ENCODE peak calls at places on chromosomes 16 and 17, in four cellular contexts. One of them, this sample, is unnamed.

GRCh38 chr17:78272181-78272913 is 40.9 kb downstream of the TMEM235 start:
- DNase-seq in lower leg skin: peak
- DNase-seq in cardiac fibroblast: peak
- DNase-seq in lower lobe of right lung: peak
- DNase-seq in this sample: peak

GRCh38 chr17:27352481-27353460 is 58.9 kb downstream of the WSB1 start:
- DNase-seq in cardiac fibroblast: peak
- DNase-seq in lower leg skin: no peak
- DNase-seq in lower lobe of right lung: no peak
- DNase-seq in this sample: peak

GRCh38 chr17:80791758-80792284 is 199.8 kb upstream of the CHMP6 start:
- DNase-seq in lower leg skin: peak
- DNase-seq in cardiac fibroblast: peak
- DNase-seq in lower lobe of right lung: no peak
- DNase-seq in this sample: peak

GRCh38 chr16:57863434-57864160 is 61.3 kb upstream of the KIFC3 start:
- DNase-seq in lower lobe of right lung: peak
- DNase-seq in cardiac fibroblast: peak
- DNase-seq in lower leg skin: peak
- DNase-seq in this sample: peak

GRCh38 chr17:2054262-2054739 is 602 bp upstream of the HIC1 start:
- DNase-seq in cardiac fibroblast: peak
- DNase-seq in lower leg skin: peak
- DNase-seq in lower lobe of right lung: no peak
- DNase-seq in this sample: peak

GRCh38 chr16:83356266-83356665 is 451.5 kb upstream of the HSBP1 start:
- DNase-seq in cardiac fibroblast: peak
- DNase-seq in lower lobe of right lung: no peak
- DNase-seq in lower leg skin: no peak
- DNase-seq in this sample: peak

GRCh38 chr16:376817-377418 is 4.9 kb downstream of the PGAP6 start:
- DNase-seq in cardiac fibroblast: no peak
- DNase-seq in lower lobe of right lung: no peak
- DNase-seq in lower leg skin: no peak
- DNase-seq in this sample: no peak

GRCh38 chr17:8326591-8327583 is 12.8 kb upstream of the ODF4 start:
- DNase-seq in lower leg skin: no peak
- DNase-seq in lower lobe of right lung: no peak
- DNase-seq in cardiac fibroblast: peak
- DNase-seq in this sample: peak

GRCh38 chr17:81069084-81069645 is 34.2 kb downstream of the BAIAP2 start:
- DNase-seq in lower lobe of right lung: no peak
- DNase-seq in cardiac fibroblast: no peak
- DNase-seq in lower leg skin: no peak
- DNase-seq in this sample: no peak

GRCh38 chr17:56810286-56810781 is 23.4 kb downstream of the C17orf67 start:
- DNase-seq in cardiac fibroblast: no peak
- DNase-seq in lower lobe of right lung: no peak
- DNase-seq in lower leg skin: no peak
- DNase-seq in this sample: no peak

GRCh38 chr16:77723108-77723514 is 797 bp downstream of the NUDT7 start:
- DNase-seq in lower leg skin: no peak
- DNase-seq in cardiac fibroblast: peak
- DNase-seq in lower lobe of right lung: no peak
- DNase-seq in this sample: peak

GRCh38 chr16:16045879-16046278 is 96.5 kb downstream of the ABCC1 start:
- DNase-seq in lower lobe of right lung: no peak
- DNase-seq in cardiac fibroblast: no peak
- DNase-seq in lower leg skin: no peak
- DNase-seq in this sample: no peak

GRCh38 chr17:49157784-49158183 is 25.2 kb downstream of the B4GALNT2 start:
- DNase-seq in lower leg skin: peak
- DNase-seq in cardiac fibroblast: peak
- DNase-seq in lower lobe of right lung: no peak
- DNase-seq in this sample: no peak

GRCh38 chr17:21278304-21279197 is 6.0 kb upstream of the MAP2K3 start:
- DNase-seq in lower lobe of right lung: peak
- DNase-seq in cardiac fibroblast: no peak
- DNase-seq in lower leg skin: peak
- DNase-seq in this sample: no peak

GRCh38 chr16:77674888-77675287 is 47.4 kb upstream of the NUDT7 start:
- DNase-seq in cardiac fibroblast: peak
- DNase-seq in lower lobe of right lung: no peak
- DNase-seq in lower leg skin: no peak
- DNase-seq in this sample: peak

GRCh38 chr17:7634384-7634783 is 4.4 kb downstream of the SHBG start:
- DNase-seq in cardiac fibroblast: peak
- DNase-seq in lower lobe of right lung: no peak
- DNase-seq in lower leg skin: no peak
- DNase-seq in this sample: peak

GRCh38 chr16:66549284-66550131 is at the start of gene TK2:
- DNase-seq in lower leg skin: peak
- DNase-seq in lower lobe of right lung: peak
- DNase-seq in cardiac fibroblast: peak
- DNase-seq in this sample: peak

GRCh38 chr16:75105306-75106061 is 11.1 kb downstream of the LDHD start:
- DNase-seq in lower lobe of right lung: peak
- DNase-seq in lower leg skin: no peak
- DNase-seq in cardiac fibroblast: no peak
- DNase-seq in this sample: no peak

GRCh38 chr16:85088570-85089214 is 23.6 kb downstream of the CIBAR2 start:
- DNase-seq in lower lobe of right lung: no peak
- DNase-seq in cardiac fibroblast: no peak
- DNase-seq in lower leg skin: peak
- DNase-seq in this sample: no peak

GRCh38 chr16:85087899-85088569 is 24.2 kb downstream of the CIBAR2 start:
- DNase-seq in lower lobe of right lung: no peak
- DNase-seq in lower leg skin: no peak
- DNase-seq in cardiac fibroblast: no peak
- DNase-seq in this sample: no peak

GRCh38 chr16:85085721-85086120 is 26.6 kb downstream of the CIBAR2 start:
- DNase-seq in lower leg skin: no peak
- DNase-seq in lower lobe of right lung: no peak
- DNase-seq in cardiac fibroblast: no peak
- DNase-seq in this sample: no peak

GRCh38 chr16:85084841-85085535 is 27.3 kb downstream of the CIBAR2 start:
- DNase-seq in lower leg skin: no peak
- DNase-seq in cardiac fibroblast: no peak
- DNase-seq in lower lobe of right lung: no peak
- DNase-seq in this sample: no peak

DNA sequence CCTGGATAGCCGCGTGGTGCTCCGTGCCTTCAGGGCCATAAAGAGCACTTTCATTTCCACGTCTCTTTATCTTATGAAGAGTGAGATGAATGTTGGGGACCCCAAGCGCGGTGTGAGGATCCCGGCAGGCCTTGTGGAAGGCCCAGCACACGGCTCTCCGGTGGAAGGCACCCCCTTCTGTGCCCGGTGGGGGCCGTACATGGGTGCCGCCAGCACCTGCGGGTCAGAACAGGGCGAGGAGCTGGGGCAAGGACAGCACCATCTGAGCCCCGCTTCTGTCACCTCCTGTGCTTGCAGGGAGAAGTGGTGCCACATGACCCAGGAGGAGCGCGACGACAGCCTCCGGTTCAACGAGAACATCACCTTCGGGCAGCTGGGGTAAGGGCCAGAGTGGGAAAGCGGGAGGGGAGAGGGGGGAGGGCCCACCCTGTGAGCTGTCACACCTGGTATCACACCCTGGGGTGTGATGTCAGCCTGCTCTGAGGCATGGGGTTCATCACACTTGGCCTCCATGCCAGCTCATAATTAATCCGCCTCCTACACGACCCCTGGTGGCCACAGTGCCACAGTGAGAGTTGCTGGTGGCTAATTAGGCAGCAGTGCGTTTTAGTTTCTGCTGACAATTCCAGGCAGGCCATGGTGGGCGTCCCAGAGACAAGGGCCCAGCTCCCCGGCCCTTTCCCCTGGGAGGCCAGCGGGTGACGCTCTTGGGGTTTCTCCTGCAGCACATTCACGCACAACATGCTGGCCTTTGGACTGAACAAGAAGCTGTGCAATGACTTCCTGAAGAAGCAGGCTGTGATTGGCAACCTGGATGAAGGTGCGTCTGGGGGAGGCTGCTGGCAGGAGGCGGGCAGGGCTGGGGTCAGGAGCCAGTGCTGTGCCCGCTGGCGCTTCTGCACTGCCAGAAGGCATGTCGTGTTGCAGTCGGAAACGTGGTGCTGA is 25.7 kb downstream of the CIBAR2 start:
- DNase-seq in cardiac fibroblast: peak
- DNase-seq in lower lobe of right lung: peak
- DNase-seq in lower leg skin: peak
- DNase-seq in this sample: peak
- TF ChIP-seq CTCF in cardiac fibroblast: peak
- TF ChIP-seq CTCF in lower lobe of right lung: peak
- TF ChIP-seq CTCF in lower leg skin: peak
- TF ChIP-seq CTCF in this sample: peak

DNA sequence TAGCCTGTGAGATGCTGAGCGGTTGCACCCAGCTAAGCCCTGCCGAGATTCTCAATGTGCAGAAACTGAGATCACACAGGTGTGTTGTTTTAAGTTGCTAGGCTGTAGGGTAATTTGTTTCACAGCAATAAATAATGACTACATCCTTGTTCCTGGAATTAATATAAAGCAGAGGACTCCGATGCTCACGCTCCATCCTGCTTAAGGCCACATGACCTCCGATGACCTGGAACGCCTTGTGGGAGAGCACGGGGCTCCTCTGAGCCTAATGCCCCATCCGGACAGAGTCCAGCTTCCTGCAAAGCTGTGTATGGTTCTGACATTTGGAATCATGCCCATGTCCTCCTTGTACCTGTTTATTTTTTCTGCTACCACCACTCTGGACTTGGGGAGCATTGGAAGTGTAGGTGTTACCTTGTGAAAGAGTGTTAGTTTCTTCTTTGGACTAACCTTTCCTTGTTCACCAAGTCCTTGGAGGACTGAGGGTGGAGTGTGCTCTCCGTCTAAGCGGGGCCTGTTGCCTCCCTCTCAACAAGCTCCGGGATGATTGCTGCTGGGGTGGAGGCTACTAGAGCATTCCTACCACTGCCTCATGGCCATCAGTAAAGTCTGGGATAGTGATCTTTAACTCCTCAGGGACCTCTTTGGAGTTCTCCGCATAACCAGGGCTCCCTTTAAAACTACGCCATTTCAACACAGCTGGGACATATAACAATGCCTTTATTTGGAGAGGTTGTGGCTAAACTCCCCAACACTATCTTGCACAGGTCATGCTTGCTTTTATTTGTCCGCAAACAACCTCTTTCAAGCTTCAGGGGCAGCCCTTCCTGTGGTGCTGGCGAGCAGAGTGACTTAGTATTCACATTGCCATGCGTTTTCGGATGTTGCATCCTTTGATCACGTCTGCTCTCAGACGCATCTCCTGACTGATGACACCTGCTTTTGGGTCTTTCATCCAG is 125.4 kb downstream of the IRX3 start:
- DNase-seq in cardiac fibroblast: no peak
- DNase-seq in lower lobe of right lung: no peak
- DNase-seq in lower leg skin: peak
- DNase-seq in this sample: no peak
- H3K4me3 ChIP-seq in cardiac fibroblast: no peak
- H3K4me3 ChIP-seq in lower lobe of right lung: no peak
- H3K4me3 ChIP-seq in lower leg skin: no peak
- H3K4me3 ChIP-seq in this sample: no peak

DNA sequence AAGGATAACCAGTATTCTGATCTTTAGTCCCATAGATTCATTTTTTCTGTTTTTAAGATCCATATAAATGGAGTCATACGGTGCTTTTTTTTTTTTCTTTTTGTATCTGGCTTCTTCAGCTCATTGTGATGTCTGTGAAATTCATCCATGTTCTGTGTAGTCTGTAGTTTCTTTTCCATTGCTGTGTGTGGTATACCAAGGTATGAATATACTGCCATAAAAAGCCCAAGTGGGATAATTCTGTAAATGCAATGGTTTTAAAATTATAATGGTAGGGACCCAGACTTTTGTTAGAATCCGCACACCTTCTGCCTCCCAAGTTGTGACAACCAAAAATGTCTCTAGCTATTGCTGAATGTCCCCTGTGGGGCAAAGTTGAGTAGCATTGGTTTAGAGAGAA is 7.6 kb downstream of the NUP93 start:
- DNase-seq in lower leg skin: no peak
- DNase-seq in lower lobe of right lung: no peak
- DNase-seq in cardiac fibroblast: no peak
- DNase-seq in this sample: no peak
- TF ChIP-seq CTCF in lower leg skin: no peak
- TF ChIP-seq CTCF in lower lobe of right lung: no peak
- TF ChIP-seq CTCF in cardiac fibroblast: no peak
- TF ChIP-seq CTCF in this sample: no peak

DNA sequence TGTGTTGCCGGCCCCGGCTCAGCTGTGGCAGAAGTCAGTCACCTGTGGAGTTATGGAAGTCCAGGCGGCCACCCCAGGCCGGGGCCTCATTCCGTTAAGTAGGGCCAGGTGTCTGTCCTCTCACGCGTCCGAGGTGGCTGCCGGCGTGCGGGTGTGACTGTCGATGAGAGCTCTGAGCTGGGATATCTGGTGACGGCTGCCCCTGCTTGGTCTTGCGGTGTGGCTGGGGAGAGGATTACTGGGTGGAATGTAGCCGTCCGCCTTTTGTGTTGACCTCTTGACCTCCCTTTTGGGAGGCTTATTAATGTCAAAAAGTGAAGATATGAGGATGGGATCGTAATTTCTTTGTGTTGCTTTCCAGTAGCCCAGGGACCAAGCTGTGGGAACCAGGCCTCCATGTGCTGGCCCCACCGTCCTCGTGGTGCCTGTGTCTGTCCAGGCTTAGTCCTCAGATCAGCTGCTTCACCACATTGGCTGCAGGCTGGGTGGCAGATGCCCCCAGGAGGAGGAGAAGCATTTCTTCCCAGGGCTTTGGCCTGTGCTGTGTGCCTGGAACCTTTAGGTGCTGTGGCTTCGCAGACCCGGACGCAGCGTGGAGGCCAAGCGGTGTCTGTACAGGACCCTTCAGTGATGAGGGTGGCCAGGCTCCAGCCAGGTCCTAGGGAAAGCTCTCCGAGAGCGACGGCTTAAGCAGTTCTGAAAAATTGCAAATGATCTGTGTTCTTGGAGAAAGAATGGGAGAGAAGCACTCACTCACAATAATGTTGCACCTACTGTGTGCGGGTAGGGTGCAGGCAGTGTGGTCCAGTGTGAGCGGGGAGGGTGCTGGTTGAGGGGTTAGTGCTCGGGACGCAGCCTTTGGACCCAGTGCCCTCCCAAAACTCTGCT is 23.2 kb upstream of the ZNF750 start:
- DNase-seq in cardiac fibroblast: no peak
- DNase-seq in lower leg skin: no peak
- DNase-seq in lower lobe of right lung: no peak
- DNase-seq in this sample: no peak
- H3K4me3 ChIP-seq in cardiac fibroblast: no peak
- H3K4me3 ChIP-seq in lower leg skin: no peak
- H3K4me3 ChIP-seq in lower lobe of right lung: no peak
- H3K4me3 ChIP-seq in this sample: no peak